ENCODE peak calls at places on chromosomes 7 and 10, in four cellular contexts. Q, X, D and W are unnamed samples.

GRCh38 chr7:134284952-134285351 is 31.8 kb downstream of the SLC35B4 start:
- DNase-seq in Q (no peak), X (no peak), D (no peak), W (no peak)

GRCh38 chr7:131164025-131164899 is 163.4 kb upstream of the MKLN1 start:
- DNase-seq in Q (no peak), X (no peak), D (no peak), W (no peak)

GRCh38 chr7:155580367-155580766 is 34.0 kb upstream of the CNPY1 start:
- DNase-seq in Q (no peak), X (no peak), D (no peak), W (no peak)

GRCh38 chr10:58237014-58237830 is 30.5 kb downstream of the IPMK start:
- DNase-seq in Q (no peak), X (no peak), D (no peak), W (no peak)

GRCh38 chr7:135939-136338 is 56.4 kb upstream of the FAM20C start:
- DNase-seq in Q (no peak), X (no peak), D (no peak), W (peak; percentile 4)

GRCh38 chr10:69089638-69090599 is 2.0 kb downstream of the SRGN start:
- DNase-seq in Q (no peak), X (no peak), D (no peak), W (no peak)

GRCh38 chr7:110432061-110432553 is 658.8 kb upstream of the LRRN3 start:
- DNase-seq in Q (no peak), X (no peak), D (no peak), W (no peak)

GRCh38 chr10:109308971-109309370 is 614.3 kb downstream of the XPNPEP1 start:
- DNase-seq in Q (no peak), X (no peak), D (no peak), W (no peak)

GRCh38 chr7:37083311-37084096 is 359.2 kb upstream of the AOAH start:
- DNase-seq in Q (peak; percentile 43), X (no peak), D (no peak), W (no peak)

GRCh38 chr7:64045301-64046040 is at the start of gene ZNF727:
- DNase-seq in Q (peak; percentile 75), X (no peak), D (peak; percentile 24), W (peak; percentile 91)

GRCh38 chr7:155984028-155984607 is 171.9 kb upstream of the SHH start:
- DNase-seq in Q (no peak), X (no peak), D (no peak), W (no peak)

GRCh38 chr7:39240864-39241263 is 263.2 kb downstream of the POU6F2 start:
- DNase-seq in Q (no peak), X (no peak), D (peak; percentile 13), W (no peak)

GRCh38 chr10:50550291-50550839 is 73.4 kb downstream of the SGMS1 start:
- DNase-seq in Q (no peak), X (no peak), D (no peak), W (no peak)

GRCh38 chr7:132169730-132170129 is 406.5 kb downstream of the PLXNA4 start:
- DNase-seq in Q (no peak), X (no peak), D (no peak), W (no peak)

GRCh38 chr7:139930286-139930965 is 101.4 kb downstream of the TBXAS1 start:
- DNase-seq in Q (no peak), X (no peak), D (no peak), W (no peak)

GRCh38 chr10:73590881-73591577 is at the start of gene USP54:
- DNase-seq in Q (no peak), X (no peak), D (peak; percentile 68), W (no peak)

GRCh38 chr7:84675633-84676034 is 481.0 kb upstream of the SEMA3A start:
- DNase-seq in Q (no peak), X (no peak), D (no peak), W (no peak)

GRCh38 chr7:33742521-33742920 is 162.8 kb upstream of the BMPER start:
- DNase-seq in Q (no peak), X (no peak), D (no peak), W (no peak)

GRCh38 chr7:32479574-32480200 is 10.5 kb downstream of the LSM5 start:
- DNase-seq in Q (no peak), X (no peak), D (peak; percentile 39), W (peak; percentile 66)

GRCh38 chr10:75127481-75127880 is 16.0 kb downstream of the SAMD8 start:
- DNase-seq in Q (no peak), X (no peak), D (no peak), W (no peak)

GRCh38 chr10:11328264-11329054 is 283.0 kb downstream of the USP6NL start:
- DNase-seq in Q (no peak), X (no peak), D (peak; percentile 52), W (no peak)

GRCh38 chr10:64191304-64191703 is 670.1 kb downstream of the REEP3 start:
- DNase-seq in Q (no peak), X (no peak), D (peak; percentile 7), W (no peak)

GRCh38 chr10:119238577-119238976 is 31.2 kb downstream of the GRK5 start:
- DNase-seq in Q (no peak), X (peak; percentile 19), D (no peak), W (no peak)

GRCh38 chr7:102152672-102153585 is 133.7 kb upstream of the SH2B2 start:
- DNase-seq in Q (no peak), X (no peak), D (no peak), W (no peak)

GRCh38 chr7:79692015-79692414 is 238.5 kb upstream of the MAGI2 start:
- DNase-seq in Q (no peak), X (no peak), D (no peak), W (no peak)

GRCh38 chr7:45447296-45447695 is 126.9 kb upstream of the ADCY1 start:
- DNase-seq in Q (no peak), X (no peak), D (no peak), W (no peak)